ENCODE peak calls at places on chromosomes 6 and 20, in six cellular contexts. I is left cardiac atrium, V is HS-27A, Q is ureter, E is ELF-1, B is frontal cortex. X is an unnamed sample.

GRCh38 chr20:56592817-56593216 is 36.3 kb upstream of the TFAP2C start:
- DNase-seq in I (no peak), V (no peak), Q (no peak), E (no peak), B (no peak), X (no peak)

GRCh38 chr20:45791668-45792512 is at the start of the genes DNTTIP1 and WFDC3:
- DNase-seq in I (peak), V (no peak), Q (peak), E (peak), B (peak), X (peak)

GRCh38 chr6:63904844-63905243 is 269.2 kb downstream of the PHF3 start:
- DNase-seq in I (no peak), V (peak), Q (no peak), E (no peak), B (no peak), X (no peak)

GRCh38 chr6:69086689-69087088 is 451.6 kb downstream of the ADGRB3 start:
- DNase-seq in I (no peak), V (no peak), Q (no peak), E (no peak), B (no peak), X (no peak)

GRCh38 chr6:32885698-32886286 is 31.8 kb downstream of the PSMB9 start:
- DNase-seq in I (no peak), V (no peak), Q (no peak), E (no peak), B (peak), X (no peak)

GRCh38 chr6:25168637-25169036 is 110.5 kb upstream of the CARMIL1 start:
- DNase-seq in I (no peak), V (no peak), Q (no peak), E (no peak), B (no peak), X (no peak)

GRCh38 chr6:112827793-112828192 is 480.7 kb downstream of the RFPL4B start:
- DNase-seq in I (peak), V (no peak), Q (no peak), E (no peak), B (no peak), X (peak)

GRCh38 chr6:37265031-37265430 is 7.1 kb upstream of the TMEM217 start:
- DNase-seq in I (no peak), V (no peak), Q (no peak), E (no peak), B (no peak), X (no peak)

GRCh38 chr6:56683882-56684281 is 41.2 kb upstream of the DST start:
- DNase-seq in I (no peak), V (peak), Q (no peak), E (no peak), B (no peak), X (no peak)

GRCh38 chr6:34218691-34219090 is 18.0 kb upstream of the HMGA1 start:
- DNase-seq in I (no peak), V (no peak), Q (no peak), E (no peak), B (no peak), X (no peak)

GRCh38 chr20:6685181-6685582 is 82.3 kb upstream of the BMP2 start:
- DNase-seq in I (no peak), V (no peak), Q (no peak), E (no peak), B (no peak), X (no peak)

GRCh38 chr6:85449818-85450577 is at the start of gene NT5E:
- DNase-seq in I (peak), V (no peak), Q (peak), E (peak), B (peak), X (peak)

GRCh38 chr6:105459884-105460283 is 57.0 kb upstream of the PREP start:
- DNase-seq in I (no peak), V (no peak), Q (no peak), E (no peak), B (no peak), X (no peak)

GRCh38 chr6:40877362-40877761 is 161.7 kb downstream of the UNC5CL start:
- DNase-seq in I (no peak), V (no peak), Q (no peak), E (no peak), B (no peak), X (no peak)

GRCh38 chr6:19268718-19269117 is 568.5 kb upstream of the ID4 start:
- DNase-seq in I (no peak), V (no peak), Q (no peak), E (no peak), B (no peak), X (no peak)

GRCh38 chr20:36827541-36828279 is 48.2 kb upstream of the TLDC2 start:
- DNase-seq in I (peak), V (no peak), Q (no peak), E (no peak), B (no peak), X (no peak)

GRCh38 chr20:51660741-51661608 is 107.2 kb downstream of the ATP9A start:
- DNase-seq in I (no peak), V (peak), Q (no peak), E (no peak), B (no peak), X (no peak)

X was measured in right cardiac atrium.